ENCODE peak calls at places on chromosomes 2 and 18, in four cellular contexts. One of them, this sample, is unnamed.

GRCh38 chr2:178413472-178414265 is 37.3 kb downstream of the PRKRA start:
- DNase-seq in H1: peak
- DNase-seq in K562: peak
- DNase-seq in GM12878: peak
- DNase-seq in this sample: peak

GRCh38 chr2:37230581-37230980 is 815 bp downstream of the CEBPZ start:
- DNase-seq in H1: no peak
- DNase-seq in K562: peak
- DNase-seq in GM12878: no peak
- DNase-seq in this sample: peak

GRCh38 chr2:160298960-160299359 is 98.9 kb upstream of the ITGB6 start:
- DNase-seq in H1: no peak
- DNase-seq in K562: no peak
- DNase-seq in GM12878: no peak
- DNase-seq in this sample: no peak

GRCh38 chr18:21163647-21164625 is 52.3 kb upstream of the ROCK1 start:
- DNase-seq in H1: no peak
- DNase-seq in K562: no peak
- DNase-seq in GM12878: no peak
- DNase-seq in this sample: no peak

GRCh38 chr2:18900691-18901113 is 311.3 kb upstream of the NT5C1B start:
- DNase-seq in H1: no peak
- DNase-seq in K562: no peak
- DNase-seq in GM12878: no peak
- DNase-seq in this sample: no peak

GRCh38 chr2:24543252-24543651 is 52.2 kb downstream of the NCOA1 start:
- DNase-seq in H1: no peak
- DNase-seq in K562: no peak
- DNase-seq in GM12878: no peak
- DNase-seq in this sample: no peak

GRCh38 chr2:64846175-64846574 is 143.0 kb upstream of the SLC1A4 start:
- DNase-seq in H1: no peak
- DNase-seq in K562: no peak
- DNase-seq in GM12878: no peak
- DNase-seq in this sample: no peak

GRCh38 chr2:235098273-235098672 is 146.5 kb downstream of the SH3BP4 start:
- DNase-seq in H1: peak
- DNase-seq in K562: no peak
- DNase-seq in GM12878: no peak
- DNase-seq in this sample: no peak

GRCh38 chr2:72980535-72981217 is 63.4 kb downstream of the EMX1 start:
- DNase-seq in H1: no peak
- DNase-seq in K562: no peak
- DNase-seq in GM12878: no peak
- DNase-seq in this sample: no peak

GRCh38 chr2:237496428-237496827 is 9.4 kb downstream of the MLPH start:
- DNase-seq in H1: no peak
- DNase-seq in K562: no peak
- DNase-seq in GM12878: no peak
- DNase-seq in this sample: no peak

GRCh38 chr18:59048378-59048777 is 91.3 kb upstream of the SEC11C start:
- DNase-seq in H1: no peak
- DNase-seq in K562: no peak
- DNase-seq in GM12878: no peak
- DNase-seq in this sample: no peak

GRCh38 chr2:219538488-219539294 is 4.9 kb downstream of the CHPF start:
- DNase-seq in H1: no peak
- DNase-seq in K562: no peak
- DNase-seq in GM12878: no peak
- DNase-seq in this sample: no peak

GRCh38 chr18:62957885-62958472 is 242.6 kb downstream of the PHLPP1 start:
- DNase-seq in H1: peak
- DNase-seq in K562: no peak
- DNase-seq in GM12878: no peak
- DNase-seq in this sample: no peak

GRCh38 chr2:27185331-27186026 is 26.4 kb upstream of the ATRAID start:
- DNase-seq in H1: no peak
- DNase-seq in K562: no peak
- DNase-seq in GM12878: no peak
- DNase-seq in this sample: no peak

GRCh38 chr18:7572837-7573236 is 5.7 kb downstream of the PTPRM start:
- DNase-seq in H1: no peak
- DNase-seq in K562: no peak
- DNase-seq in GM12878: peak
- DNase-seq in this sample: no peak

GRCh38 chr2:39091063-39091462 is 29.8 kb downstream of the SOS1 start:
- DNase-seq in H1: no peak
- DNase-seq in K562: no peak
- DNase-seq in GM12878: no peak
- DNase-seq in this sample: no peak

GRCh38 chr18:24231773-24232735 is 93.2 kb downstream of the CABYR start:
- DNase-seq in H1: no peak
- DNase-seq in K562: no peak
- DNase-seq in GM12878: no peak
- DNase-seq in this sample: no peak

GRCh38 chr2:232505805-232506360 is 14.3 kb upstream of the PRSS56 start:
- DNase-seq in H1: no peak
- DNase-seq in K562: no peak
- DNase-seq in GM12878: no peak
- DNase-seq in this sample: peak

GRCh38 chr2:96914332-96914731 is 44.5 kb upstream of the SEMA4C start:
- DNase-seq in H1: no peak
- DNase-seq in K562: no peak
- DNase-seq in GM12878: no peak
- DNase-seq in this sample: no peak

GRCh38 chr2:10265328-10266132 is 37.2 kb upstream of the HPCAL1 start:
- DNase-seq in H1: no peak
- DNase-seq in K562: no peak
- DNase-seq in GM12878: no peak
- DNase-seq in this sample: no peak

GRCh38 chr2:203718087-203718486 is 11.6 kb downstream of the CD28 start:
- DNase-seq in H1: no peak
- DNase-seq in K562: no peak
- DNase-seq in GM12878: peak
- DNase-seq in this sample: no peak

GRCh38 chr2:182767578-182767977 is 51.5 kb downstream of the DNAJC10 start:
- DNase-seq in H1: no peak
- DNase-seq in K562: no peak
- DNase-seq in GM12878: no peak
- DNase-seq in this sample: peak

GRCh38 chr18:49447810-49448745 is 12.4 kb downstream of the DYM start:
- DNase-seq in H1: no peak
- DNase-seq in K562: peak
- DNase-seq in GM12878: no peak
- DNase-seq in this sample: peak

GRCh38 chr2:111068435-111069058 is 52.2 kb upstream of the BCL2L11 start:
- DNase-seq in H1: no peak
- DNase-seq in K562: no peak
- DNase-seq in GM12878: no peak
- DNase-seq in this sample: no peak

GRCh38 chr2:69213201-69213600 is 173.8 kb downstream of the GFPT1 start:
- DNase-seq in H1: no peak
- DNase-seq in K562: no peak
- DNase-seq in GM12878: no peak
- DNase-seq in this sample: peak

GRCh38 chr2:69212238-69213028 is 174.6 kb downstream of the GFPT1 start:
- DNase-seq in H1: no peak
- DNase-seq in K562: no peak
- DNase-seq in GM12878: no peak
- DNase-seq in this sample: no peak

GRCh38 chr2:69211686-69212085 is 175.3 kb downstream of the GFPT1 start:
- DNase-seq in H1: no peak
- DNase-seq in K562: no peak
- DNase-seq in GM12878: no peak
- DNase-seq in this sample: no peak

GRCh38 chr2:69214898-69215297 is 172.1 kb downstream of the GFPT1 start:
- DNase-seq in H1: no peak
- DNase-seq in K562: no peak
- DNase-seq in GM12878: no peak
- DNase-seq in this sample: peak

GRCh38 chr2:69213832-69214231 is 173.2 kb downstream of the GFPT1 start:
- DNase-seq in H1: no peak
- DNase-seq in K562: no peak
- DNase-seq in GM12878: no peak
- DNase-seq in this sample: no peak
- TF ChIP-seq CTCF in H1: no peak
- TF ChIP-seq CTCF in K562: no peak
- TF ChIP-seq CTCF in GM12878: no peak
- TF ChIP-seq CTCF in this sample: no peak

DNA sequence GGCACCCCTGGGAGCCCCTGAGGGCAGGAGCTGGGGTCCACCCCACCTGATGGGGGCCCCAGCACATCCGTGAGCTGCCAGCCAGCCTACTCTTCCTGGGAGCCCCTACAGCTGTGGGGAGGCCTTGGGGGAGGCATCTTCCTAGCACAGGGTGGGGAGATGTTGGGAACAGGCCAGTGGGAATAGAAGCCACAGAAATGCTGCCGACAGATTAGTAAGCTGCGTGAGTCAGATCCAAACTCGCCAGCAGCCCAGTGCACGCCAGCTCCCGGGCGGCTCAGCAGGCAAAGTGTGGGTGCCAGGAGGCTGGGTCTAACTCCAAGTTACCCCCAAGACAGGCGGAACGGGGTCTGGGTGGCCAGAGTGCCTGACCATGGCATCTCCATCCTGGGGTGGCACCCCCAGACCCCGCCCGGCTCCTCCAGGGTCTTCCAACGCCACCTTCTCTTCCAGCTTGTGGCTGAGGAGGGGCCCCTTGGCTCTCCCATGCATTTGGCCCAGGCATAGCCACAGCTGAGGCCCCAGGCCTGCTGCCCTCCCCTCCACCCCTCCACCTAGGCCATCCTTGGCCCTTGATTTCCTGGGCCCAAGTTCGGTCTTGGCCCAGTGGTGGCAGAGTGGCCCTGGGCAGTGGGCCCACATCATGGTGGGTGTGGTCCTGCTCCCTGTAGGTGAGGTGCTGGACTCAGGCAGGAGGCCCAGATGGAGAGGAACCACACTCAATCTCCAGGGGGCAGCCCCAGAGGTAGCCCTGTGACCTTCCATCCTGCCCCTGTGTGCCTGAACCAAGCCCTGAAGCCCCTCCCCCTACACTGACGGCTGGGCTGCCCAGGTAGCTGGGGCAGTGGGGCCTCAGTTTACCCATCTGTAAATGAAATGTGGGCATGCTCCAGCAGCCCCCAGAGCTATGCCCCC is 15.4 kb downstream of the CROCC2 start:
- DNase-seq in H1: peak
- DNase-seq in K562: no peak
- DNase-seq in GM12878: no peak
- DNase-seq in this sample: peak
- TF ChIP-seq YY1 in H1: no peak
- TF ChIP-seq YY1 in K562: no peak
- TF ChIP-seq YY1 in GM12878: no peak
- TF ChIP-seq YY1 in this sample: no peak

DNA sequence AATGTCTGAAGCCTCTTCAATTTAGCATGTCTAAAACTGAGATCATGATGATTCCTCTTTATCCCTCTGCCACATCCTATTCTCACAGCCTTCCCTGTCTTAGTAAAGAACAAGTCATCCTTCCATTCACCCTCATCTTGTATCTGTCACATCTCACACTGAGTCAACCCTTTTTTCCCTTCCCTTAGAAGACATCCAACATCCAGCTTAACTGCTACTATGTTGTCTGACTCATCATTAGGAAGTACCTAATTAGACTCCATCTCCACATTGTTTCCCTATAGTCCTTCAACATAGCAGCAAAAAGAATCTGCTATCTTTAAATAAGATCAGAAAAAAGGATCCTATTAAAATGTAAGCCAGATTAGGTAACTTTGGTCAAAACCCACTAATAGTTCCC is 85.2 kb upstream of the GRB14 start:
- DNase-seq in H1: no peak
- DNase-seq in K562: no peak
- DNase-seq in GM12878: no peak
- DNase-seq in this sample: no peak
- TF ChIP-seq NRF1 in H1: no peak
- TF ChIP-seq NRF1 in K562: no peak
- TF ChIP-seq NRF1 in GM12878: no peak
- TF ChIP-seq NRF1 in this sample: no peak

GRCh38 chr2:46913471-46914381 is 1.9 kb downstream of the MCFD2 start:
- DNase-seq in H1: no peak
- DNase-seq in K562: peak
- DNase-seq in GM12878: no peak
- DNase-seq in this sample: peak
- TF ChIP-seq CTCF in H1: peak
- TF ChIP-seq CTCF in K562: peak
- TF ChIP-seq CTCF in GM12878: no peak
- TF ChIP-seq CTCF in this sample: peak

GRCh38 chr2:240304746-240305161 is 130.7 kb upstream of the GPC1 start:
- DNase-seq in H1: no peak
- DNase-seq in K562: no peak
- DNase-seq in GM12878: no peak
- DNase-seq in this sample: no peak
- TF ChIP-seq YY1 in H1: no peak
- TF ChIP-seq YY1 in K562: no peak
- TF ChIP-seq YY1 in GM12878: no peak
- TF ChIP-seq YY1 in this sample: no peak

DNA sequence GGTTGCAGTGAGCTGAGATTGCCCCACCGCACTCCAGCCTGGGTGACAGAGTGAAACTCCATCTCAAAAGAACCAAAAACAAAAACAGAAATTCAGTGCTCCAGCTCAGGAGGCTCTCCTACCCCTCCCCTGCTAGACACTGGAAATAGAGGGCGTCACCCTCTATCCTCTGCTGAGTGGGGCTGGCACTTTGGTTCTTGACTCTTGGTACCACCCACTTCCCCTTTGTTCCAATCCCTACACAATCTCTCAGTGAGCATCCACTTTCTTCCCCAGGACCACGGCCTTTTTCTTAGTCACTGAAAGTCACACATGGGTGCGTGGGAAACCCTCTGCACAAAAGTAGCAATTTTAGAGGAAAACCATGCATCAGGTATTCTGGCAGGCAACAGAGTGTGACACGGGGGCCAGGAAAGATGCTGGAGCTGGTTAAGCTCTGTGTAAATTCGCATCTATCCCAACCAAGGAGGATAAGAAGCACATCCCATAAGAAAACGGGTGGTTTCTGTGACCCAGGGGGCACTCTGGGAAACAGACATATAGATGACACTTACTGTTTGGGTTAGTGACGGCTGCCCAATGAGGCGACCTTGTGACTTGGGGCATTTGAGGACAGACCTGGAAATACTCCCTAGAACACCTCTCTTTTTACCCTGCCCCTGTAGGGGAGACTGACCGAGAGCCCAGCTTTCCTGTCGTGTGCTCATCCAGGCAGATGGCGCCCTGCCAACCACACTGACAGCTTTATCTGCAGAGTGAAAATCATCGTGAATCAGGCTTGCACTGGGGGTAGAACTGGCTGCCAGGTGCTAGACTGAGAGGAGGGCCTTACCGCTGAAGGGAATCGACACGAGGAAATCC is 7.7 kb downstream of the HJURP start:
- DNase-seq in H1: no peak
- DNase-seq in K562: no peak
- DNase-seq in GM12878: no peak
- DNase-seq in this sample: peak
- TF ChIP-seq NRF1 in H1: no peak
- TF ChIP-seq NRF1 in K562: no peak
- TF ChIP-seq NRF1 in GM12878: no peak
- TF ChIP-seq NRF1 in this sample: no peak